ENCODE peak calls at places on chromosome 12, in nine cellular contexts. T is testis; I is osteoblast; Z is CD4-positive, CD25-positive, alpha-beta regulatory T cell; Y is neuronal stem cell; D is uterus; J is A549; W is mammary epithelial cell; C is left lung. B is an unnamed sample.

GRCh38 chr12:19959353-19959752 is 409.0 kb upstream of the PDE3A start:
- DNase-seq in Y (no peak), D (no peak), Z (no peak), C (no peak), T (no peak), W (no peak), J (no peak), I (no peak), B (no peak)

GRCh38 chr12:56160160-56160763 is 2.1 kb downstream of the MYL6 start:
- DNase-seq in Y (no peak), T (no peak), I (no peak), W (peak; percentile 54), J (no peak), D (no peak), Z (peak; percentile 67), C (no peak), B (peak; percentile 55)

GRCh38 chr12:26340649-26341048 is 145.3 kb downstream of the SSPN start:
- DNase-seq in Y (no peak), J (no peak), C (no peak), T (no peak), I (no peak), W (no peak), D (no peak), Z (no peak), B (peak; percentile 20)

GRCh38 chr12:75702477-75703093 is 191.2 kb upstream of the KRR1 start:
- DNase-seq in Y (no peak), C (no peak), T (no peak), J (no peak), I (no peak), Z (peak; percentile 39), D (no peak), W (no peak), B (no peak)

GRCh38 chr12:55659486-55660385 is 23.0 kb downstream of the OR10P1 start:
- DNase-seq in I (no peak), Z (no peak), J (no peak), D (peak; percentile 22), C (no peak), T (peak; percentile 87), W (no peak), Y (no peak), B (peak; percentile 72)

GRCh38 chr12:2439332-2440100 is 355.3 kb upstream of the FKBP4 start:
- DNase-seq in T (peak; percentile 24), I (no peak), J (no peak), Y (no peak), Z (no peak), D (no peak), W (no peak), C (no peak), B (no peak)

GRCh38 chr12:1350055-1350933 is 244.1 kb downstream of the FBXL14 start:
- DNase-seq in I (peak; percentile 89), Z (no peak), T (no peak), D (no peak), W (peak; percentile 90), C (no peak), Y (no peak), J (no peak), B (peak; percentile 34)

GRCh38 chr12:112973712-112974305 is 4.5 kb upstream of the OAS2 start:
- DNase-seq in W (no peak), D (no peak), J (no peak), Z (no peak), T (no peak), I (no peak), C (no peak), Y (no peak), B (no peak)

GRCh38 chr12:15558915-15559528 is 230.2 kb downstream of the EPS8 start:
- DNase-seq in I (peak; percentile 8), J (no peak), C (no peak), W (peak; percentile 34), T (no peak), D (no peak), Z (no peak), Y (no peak), B (peak; percentile 65)

GRCh38 chr12:85834378-85834777 is 1.8 kb downstream of the RASSF9 start:
- DNase-seq in W (peak; percentile 20), T (no peak), C (no peak), I (no peak), Y (no peak), J (no peak), Z (no peak), D (no peak), B (no peak)

GRCh38 chr12:130162267-130162666 is at the start of gene FZD10:
- DNase-seq in Y (peak; percentile 77), Z (no peak), J (no peak), I (no peak), W (no peak), T (peak; percentile 57), C (no peak), D (peak; percentile 38), B (peak; percentile 10)

GRCh38 chr12:69254046-69254445 is 14.7 kb downstream of the CPSF6 start:
- DNase-seq in D (no peak), T (no peak), Y (peak; percentile 18), J (peak; percentile 13), I (no peak), W (peak; percentile 21), C (no peak), Z (peak; percentile 72), B (peak; percentile 67)

GRCh38 chr12:88998421-88998820 is 353.9 kb downstream of the DUSP6 start:
- DNase-seq in C (no peak), Z (no peak), I (no peak), W (peak; percentile 12), J (no peak), Y (no peak), D (no peak), T (no peak), B (peak; percentile 68)

GRCh38 chr12:5083955-5084849 is 40.5 kb downstream of the KCNA5 start:
- DNase-seq in J (peak; percentile 63), Y (peak; percentile 73), I (peak; percentile 95), W (peak; percentile 40), Z (peak; percentile 18), T (peak; percentile 44), D (no peak), C (no peak), B (peak; percentile 62)

GRCh38 chr12:70080577-70080976 is 162.7 kb upstream of the CNOT2 start:
- DNase-seq in T (no peak), J (no peak), Y (no peak), C (no peak), Z (no peak), I (no peak), W (no peak), D (no peak), B (no peak)

GRCh38 chr12:12543959-12544358 is 18.7 kb downstream of the DUSP16 start:
- DNase-seq in J (no peak), C (no peak), W (no peak), D (no peak), Y (no peak), Z (no peak), T (no peak), I (no peak), B (no peak)

GRCh38 chr12:12549426-12549825 is 13.2 kb downstream of the DUSP16 start:
- DNase-seq in J (no peak), C (no peak), T (no peak), D (no peak), W (no peak), Z (no peak), I (no peak), Y (no peak), B (no peak)

GRCh38 chr12:12542964-12543363 is 19.7 kb downstream of the DUSP16 start:
- DNase-seq in Z (no peak), W (peak; percentile 18), D (no peak), T (no peak), I (peak; percentile 13), C (no peak), J (no peak), Y (no peak), B (no peak)

GRCh38 chr12:12548713-12549112 is 13.9 kb downstream of the DUSP16 start:
- DNase-seq in I (no peak), D (no peak), W (no peak), Y (no peak), T (no peak), Z (no peak), J (no peak), C (no peak), B (no peak)

GRCh38 chr12:12546314-12546772 is 16.3 kb downstream of the DUSP16 start:
- DNase-seq in I (no peak), T (no peak), W (no peak), Z (no peak), J (no peak), D (no peak), Y (no peak), C (no peak), B (no peak)
- H3K27ac ChIP-seq in I (no peak overlapping the region), T (no peak overlapping the region), W (no peak overlapping the region), Z (no peak overlapping the region), J (no peak overlapping the region), D (no peak overlapping the region), Y (no peak overlapping the region), C (no peak overlapping the region), B (no peak overlapping the region)

GRCh38 chr12:52798003-52798670 is 2.2 kb upstream of the KRT3 start:
- DNase-seq in Z (no peak), J (no peak), C (no peak), I (peak; percentile 87), D (no peak), W (peak; percentile 69), Y (no peak), T (no peak), B (no peak)
- H3K4me1 ChIP-seq in Z (no peaks in the 10 kb centered on the region), J (peaks cover 65% of the 10 kb centered on the region), C (peaks cover 9% of the 10 kb centered on the region), I (peaks cover 11% of the 10 kb centered on the region), D (no peaks in the 10 kb centered on the region), W (peaks cover 37% of the 10 kb centered on the region), Y (no peaks in the 10 kb centered on the region), T (no peaks in the 10 kb centered on the region), B (no peaks in the 10 kb centered on the region)

GRCh38 chr12:119687879-119688278 is 19.9 kb downstream of the PRKAB1 start:
- DNase-seq in D (no peak), Y (no peak), Z (no peak), J (no peak), C (no peak), T (no peak), I (peak; percentile 55), W (no peak), B (no peak)
- H3K27ac ChIP-seq in D (no peak overlapping the region), Y (no peak overlapping the region), Z (no peak overlapping the region), J (no peak overlapping the region), C (no peak overlapping the region), T (no peak overlapping the region), I (no peak overlapping the region), W (no peak overlapping the region), B (no peak overlapping the region)

DNA sequence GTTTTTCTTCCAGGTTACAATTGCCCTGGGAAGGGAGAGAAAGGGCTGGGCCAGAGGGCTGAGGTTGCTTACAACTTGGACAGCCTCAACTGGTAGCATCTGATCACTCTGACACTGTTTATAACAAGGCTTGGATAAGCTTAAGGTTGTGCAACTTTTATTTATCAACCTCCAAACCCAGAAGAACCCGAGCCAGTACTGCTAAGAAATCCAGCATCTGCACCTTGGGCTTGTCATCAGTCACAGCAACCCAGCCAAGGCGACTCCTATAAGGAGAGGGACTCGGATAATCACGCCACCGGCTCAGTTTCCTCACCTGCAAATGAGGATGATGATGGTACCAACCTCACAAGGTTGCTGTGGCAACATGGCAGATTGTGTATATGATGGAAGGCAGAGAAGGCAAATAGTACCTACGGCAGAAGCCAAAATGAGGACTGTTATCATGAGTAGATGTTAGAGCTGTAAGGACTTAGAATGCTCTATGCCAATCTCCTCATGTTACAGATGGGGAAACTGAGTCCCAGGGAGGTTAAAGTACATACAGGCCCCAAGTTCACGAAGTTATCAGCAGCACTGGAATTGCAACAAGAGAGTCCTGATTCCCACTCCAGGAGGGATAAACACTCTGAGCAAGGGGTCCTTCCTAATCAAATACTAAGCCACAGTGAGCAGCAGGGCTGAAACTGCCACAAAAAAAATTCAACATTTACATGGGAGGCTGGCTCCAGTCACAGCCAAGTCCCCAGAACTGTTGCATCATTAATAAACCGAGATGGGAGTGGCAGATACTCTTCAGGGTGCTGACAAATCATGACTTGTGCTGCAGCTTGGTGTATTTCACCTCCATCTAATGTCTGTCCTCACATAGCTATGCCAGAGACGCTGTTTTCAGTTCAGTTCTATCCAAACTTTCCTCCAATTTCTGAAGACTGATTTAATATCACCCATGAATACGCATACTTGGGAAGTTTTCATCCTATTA is 24.4 kb downstream of the NUAK1 start:
- DNase-seq in Y (no peak), D (peak; percentile 49), C (no peak), Z (no peak), J (no peak), I (no peak), W (peak; percentile 65), T (no peak), B (no peak)
- H3K4me1 ChIP-seq in Y (peaks cover 56% of the 10 kb centered on the region), D (peaks cover 35% of the 10 kb centered on the region), C (peaks cover 3% of the 10 kb centered on the region), Z (no peaks in the 10 kb centered on the region), J (peaks cover 99% of the 10 kb centered on the region), I (peaks cover 25% of the 10 kb centered on the region), W (peaks cover 38% of the 10 kb centered on the region), T (peaks cover 10% of the 10 kb centered on the region), B (peaks cover 16% of the 10 kb centered on the region)